ENCODE peak calls at places on chromosomes 6 and 20, in four cellular contexts. C is GM23248; W is IMR-90; M is activated T-cell treated with anti-CD3 and anti-CD28 coated beads, Interleukin-2, amount 50 U/mL, for 72 hours. A is an unnamed sample.

GRCh38 chr6:35717449-35718353 is 19.1 kb upstream of the ARMC12 start:
- DNase-seq in C (no peak), W (no peak), M (no peak), A (no peak)

GRCh38 chr6:30013296-30013922 is 47.7 kb upstream of the POLR1H start:
- DNase-seq in C (peak; percentile 37), W (no peak), M (no peak), A (peak; percentile 34)

GRCh38 chr20:62117658-62118057 is 4.6 kb upstream of the LSM14B start:
- DNase-seq in C (no peak), W (no peak), M (peak; percentile 72), A (no peak)

GRCh38 chr20:13671500-13672288 is 33.0 kb upstream of the TASP1 start:
- DNase-seq in C (peak; percentile 94), W (peak; percentile 62), M (no peak), A (peak; percentile 37)

GRCh38 chr6:21046276-21046675 is 512.0 kb downstream of the CDKAL1 start:
- DNase-seq in C (no peak), W (no peak), M (no peak), A (no peak)

GRCh38 chr6:133393891-133394290 is 152.7 kb downstream of the EYA4 start:
- DNase-seq in C (no peak), W (no peak), M (no peak), A (no peak)

GRCh38 chr20:23084845-23085355 is 1.2 kb downstream of the CD93 start:
- DNase-seq in C (no peak), W (no peak), M (no peak), A (no peak)

GRCh38 chr6:152057832-152058498 is 250.5 kb downstream of the ESR1 start:
- DNase-seq in C (no peak), W (no peak), M (no peak), A (no peak)

GRCh38 chr6:57172136-57173055 is at the start of gene BAG2:
- DNase-seq in C (peak; percentile 96), W (peak; percentile 90), M (peak; percentile 93), A (peak; percentile 89)

A was measured in adipocyte.